ENCODE peak calls at places on chromosomes 5 and 9, in seven cellular contexts. D is fibroblast of mammary gland, M is mesothelial cell of epicardium, Z is lower lobe of right lung, A is left ventricle myocardium inferior, S is progenitor cell of endocrine pancreas, H is transverse colon. P is an unnamed sample.

GRCh38 chr9:96217358-96217755 is 84.6 kb downstream of the HSD17B3 start:
- DNase-seq in D (no peak), M (no peak), Z (no peak), A (peak), S (no peak), H (peak), P (no peak)

GRCh38 chr9:96644137-96644536 is 11.0 kb downstream of the PRXL2C start:
- DNase-seq in D (no peak), M (no peak), Z (no peak), A (no peak), S (no peak), H (no peak), P (no peak)

GRCh38 chr5:138911441-138911840 is 36.3 kb upstream of the LRRTM2 start:
- DNase-seq in D (no peak), M (no peak), Z (no peak), A (no peak), S (no peak), H (no peak), P (no peak)

GRCh38 chr9:70581214-70581966 is 166.9 kb upstream of the KLF9 start:
- DNase-seq in D (no peak), M (no peak), Z (no peak), A (no peak), S (no peak), H (no peak), P (no peak)

GRCh38 chr5:74641014-74641777 is 668 bp upstream of the ENC1 start:
- DNase-seq in D (peak), M (peak), Z (peak), A (peak), S (peak), H (peak), P (peak)

GRCh38 chr5:146595088-146595487 is 79.1 kb upstream of the GPR151 start:
- DNase-seq in D (no peak), M (no peak), Z (no peak), A (no peak), S (no peak), H (no peak), P (no peak)

GRCh38 chr9:113503131-113503541 is 39.6 kb downstream of the RGS3 start:
- DNase-seq in D (no peak), M (no peak), Z (no peak), A (no peak), S (no peak), H (no peak), P (peak)

GRCh38 chr5:15501057-15501791 is 1.2 kb downstream of the FBXL7 start:
- DNase-seq in D (peak), M (no peak), Z (no peak), A (peak), S (peak), H (peak), P (peak)

GRCh38 chr5:121006206-121006605 is 542.1 kb downstream of the PRR16 start:
- DNase-seq in D (peak), M (no peak), Z (no peak), A (no peak), S (no peak), H (no peak), P (no peak)

GRCh38 chr5:178732281-178732680 is 1.8 kb upstream of the ZNF354A start:
- DNase-seq in D (no peak), M (no peak), Z (no peak), A (no peak), S (no peak), H (no peak), P (no peak)

GRCh38 chr9:132804576-132805295 is 73.3 kb downstream of the AK8 start:
- DNase-seq in D (no peak), M (no peak), Z (no peak), A (no peak), S (no peak), H (peak), P (no peak)

GRCh38 chr5:146828385-146828784 is 50.2 kb downstream of the PPP2R2B start:
- DNase-seq in D (no peak), M (no peak), Z (no peak), A (no peak), S (no peak), H (no peak), P (no peak)

GRCh38 chr9:29208670-29209069 is 1635.4 kb upstream of the C9orf72 start:
- DNase-seq in D (no peak), M (no peak), Z (no peak), A (no peak), S (no peak), H (no peak), P (no peak)

GRCh38 chr9:122444366-122444765 is 33.4 kb downstream of the OR1J1 start:
- DNase-seq in D (peak), M (no peak), Z (no peak), A (no peak), S (no peak), H (no peak), P (no peak)

GRCh38 chr9:100088202-100088601 is 10.6 kb downstream of the ERP44 start:
- DNase-seq in D (no peak), M (no peak), Z (no peak), A (no peak), S (no peak), H (no peak), P (no peak)

GRCh38 chr9:113322671-113323070 is 17.4 kb downstream of the WDR31 start:
- DNase-seq in D (no peak), M (no peak), Z (no peak), A (no peak), S (no peak), H (no peak), P (no peak)

GRCh38 chr9:76560481-76560891 is 101.5 kb downstream of the GCNT1 start:
- DNase-seq in D (peak), M (no peak), Z (no peak), A (no peak), S (no peak), H (peak), P (no peak)

GRCh38 chr5:117872798-117873368 is 1115.5 kb downstream of the DTWD2 start:
- DNase-seq in D (no peak), M (no peak), Z (no peak), A (no peak), S (no peak), H (no peak), P (no peak)

GRCh38 chr5:178335287-178336030 is 102.9 kb upstream of the PHYKPL start:
- DNase-seq in D (no peak), M (no peak), Z (no peak), A (no peak), S (no peak), H (no peak), P (no peak)

GRCh38 chr5:264346-264745 is 7.1 kb upstream of the PDCD6 start:
- DNase-seq in D (no peak), M (no peak), Z (no peak), A (no peak), S (no peak), H (no peak), P (no peak)

GRCh38 chr9:1005043-1005667 is 28.7 kb downstream of the DMRT3 start:
- DNase-seq in D (peak), M (no peak), Z (no peak), A (no peak), S (no peak), H (no peak), P (peak)

GRCh38 chr9:29176786-29177185 is 1603.5 kb upstream of the C9orf72 start:
- DNase-seq in D (no peak), M (no peak), Z (no peak), A (no peak), S (no peak), H (no peak), P (no peak)

GRCh38 chr5:134447815-134448520 is 36.3 kb upstream of the CDKN2AIPNL start:
- DNase-seq in D (no peak), M (no peak), Z (no peak), A (no peak), S (no peak), H (no peak), P (no peak)

GRCh38 chr5:153005711-153006110 is 484.8 kb upstream of the GRIA1 start:
- DNase-seq in D (no peak), M (no peak), Z (no peak), A (no peak), S (no peak), H (no peak), P (no peak)

GRCh38 chr5:598564-598890 is 13.6 kb upstream of the CEP72 start:
- DNase-seq in D (no peak), M (no peak), Z (no peak), A (no peak), S (no peak), H (no peak), P (no peak)

GRCh38 chr5:11785771-11786342 is 118.4 kb downstream of the CTNND2 start:
- DNase-seq in D (no peak), M (no peak), Z (no peak), A (no peak), S (no peak), H (no peak), P (no peak)

GRCh38 chr5:111223086-111223789 is 946 bp upstream of the CAMK4 start:
- DNase-seq in D (no peak), M (no peak), Z (no peak), A (no peak), S (no peak), H (no peak), P (no peak)

DNA sequence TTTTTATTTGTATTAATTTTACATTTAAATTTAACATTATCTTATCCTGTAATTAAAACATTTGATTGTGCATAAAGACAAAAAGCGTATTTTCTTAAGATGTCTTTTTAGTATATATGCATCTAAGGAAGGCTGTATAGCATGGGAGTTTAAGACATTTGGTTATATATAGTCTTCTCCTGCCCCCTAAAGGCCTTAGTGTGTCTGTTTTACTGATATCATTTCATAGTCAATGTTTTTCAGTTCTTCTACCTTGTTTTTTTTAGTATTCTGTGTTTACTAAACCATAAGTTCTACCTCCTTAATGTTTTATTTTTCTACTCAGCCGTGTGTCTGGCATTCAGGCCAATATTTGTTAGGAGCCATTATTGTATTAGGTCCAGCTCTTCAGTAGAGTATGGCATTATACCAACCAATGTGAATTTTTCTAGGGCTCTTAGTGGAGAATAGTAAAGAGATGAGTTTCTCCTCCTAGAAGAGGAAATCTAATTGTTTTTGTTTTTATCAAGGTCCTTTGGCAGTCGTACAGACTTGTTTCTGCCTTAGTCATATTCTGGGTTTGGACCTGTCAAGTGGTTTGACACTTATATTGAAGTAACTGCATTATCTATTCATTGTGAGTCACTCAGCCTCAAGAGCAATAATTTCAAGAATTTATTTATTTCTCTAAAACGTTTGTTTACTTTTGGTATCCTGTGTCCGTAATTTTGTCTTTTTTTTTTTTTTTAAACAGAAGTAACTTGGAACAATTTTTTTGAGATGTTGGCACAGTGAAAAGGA is 74.8 kb downstream of the SLF1 start:
- DNase-seq in D (peak), M (no peak), Z (no peak), A (no peak), S (no peak), H (no peak), P (no peak)
- TF ChIP-seq CTCF in D (peak), M (peak), Z (peak), A (peak), S (peak), H (peak), P (no peak)

GRCh38 chr9:110197330-110198187 is 10.4 kb downstream of the C9orf152 start:
- DNase-seq in D (peak), M (no peak), Z (no peak), A (no peak), S (no peak), H (peak), P (no peak)
- TF ChIP-seq CTCF in D (peak), M (no peak), Z (peak), A (peak), S (no peak), H (peak), P (no peak)

GRCh38 chr5:150763023-150763793 is 4.4 kb upstream of the DCTN4 start:
- DNase-seq in D (peak), M (peak), Z (no peak), A (peak), S (no peak), H (peak), P (no peak)
- TF ChIP-seq CTCF in D (no peak), M (no peak), Z (no peak), A (no peak), S (no peak), H (no peak), P (no peak)

GRCh38 chr5:90000351-90000750 is 409.2 kb downstream of the CETN3 start:
- DNase-seq in D (no peak), M (no peak), Z (no peak), A (no peak), S (no peak), H (peak), P (no peak)
- TF ChIP-seq CTCF in D (no peak), M (no peak), Z (no peak), A (no peak), S (no peak), H (no peak), P (no peak)

P was measured in endothelial cell.